ENCODE peak calls at places on chromosomes 6 and 20, in five cellular contexts. One of them, this sample, is unnamed.
A peak's percentile ranks its signal among the peaks of the same experiment; 100 is the strongest.

GRCh38 chr6:68634503-68635411 is at the start of gene ADGRB3:
- DNase-seq in fibroblast of mammary gland: peak; percentile 46
- DNase-seq in activated CD4-positive, alpha-beta T cell treated with anti-CD3 and anti-CD28 coated beads, Interleukin-2, amount 50 U/mL, for 24 hours: no peak
- DNase-seq in HCEC 1CT: peak; percentile 74
- DNase-seq in A172: peak; percentile 27
- DNase-seq in this sample: peak; percentile 83

GRCh38 chr20:54144847-54145246 is 28.9 kb downstream of the CYP24A1 start:
- DNase-seq in fibroblast of mammary gland: no peak
- DNase-seq in activated CD4-positive, alpha-beta T cell treated with anti-CD3 and anti-CD28 coated beads, Interleukin-2, amount 50 U/mL, for 24 hours: no peak
- DNase-seq in HCEC 1CT: no peak
- DNase-seq in A172: no peak
- DNase-seq in this sample: no peak

GRCh38 chr6:43283905-43284304 is 14.2 kb upstream of the SLC22A7 start:
- DNase-seq in fibroblast of mammary gland: no peak
- DNase-seq in activated CD4-positive, alpha-beta T cell treated with anti-CD3 and anti-CD28 coated beads, Interleukin-2, amount 50 U/mL, for 24 hours: no peak
- DNase-seq in HCEC 1CT: no peak
- DNase-seq in A172: no peak
- DNase-seq in this sample: no peak

GRCh38 chr20:50366270-50367103 is 143.7 kb upstream of the PTPN1 start:
- DNase-seq in fibroblast of mammary gland: peak; percentile 70
- DNase-seq in activated CD4-positive, alpha-beta T cell treated with anti-CD3 and anti-CD28 coated beads, Interleukin-2, amount 50 U/mL, for 24 hours: no peak
- DNase-seq in HCEC 1CT: peak; percentile 41
- DNase-seq in A172: peak; percentile 59
- DNase-seq in this sample: peak; percentile 95

GRCh38 chr6:39769012-39769411 is 23.2 kb upstream of the DAAM2 start:
- DNase-seq in fibroblast of mammary gland: no peak
- DNase-seq in activated CD4-positive, alpha-beta T cell treated with anti-CD3 and anti-CD28 coated beads, Interleukin-2, amount 50 U/mL, for 24 hours: no peak
- DNase-seq in HCEC 1CT: no peak
- DNase-seq in A172: no peak
- DNase-seq in this sample: no peak

GRCh38 chr20:51469578-51470520 is 72.7 kb downstream of the NFATC2 start:
- DNase-seq in fibroblast of mammary gland: no peak
- DNase-seq in activated CD4-positive, alpha-beta T cell treated with anti-CD3 and anti-CD28 coated beads, Interleukin-2, amount 50 U/mL, for 24 hours: no peak
- DNase-seq in HCEC 1CT: no peak
- DNase-seq in A172: no peak
- DNase-seq in this sample: no peak

GRCh38 chr6:157563611-157564284 is 182.8 kb downstream of the ZDHHC14 start:
- DNase-seq in fibroblast of mammary gland: no peak
- DNase-seq in activated CD4-positive, alpha-beta T cell treated with anti-CD3 and anti-CD28 coated beads, Interleukin-2, amount 50 U/mL, for 24 hours: no peak
- DNase-seq in HCEC 1CT: no peak
- DNase-seq in A172: no peak
- DNase-seq in this sample: no peak

GRCh38 chr20:47489448-47489872 is 12.2 kb upstream of the NCOA3 start:
- DNase-seq in fibroblast of mammary gland: no peak
- DNase-seq in activated CD4-positive, alpha-beta T cell treated with anti-CD3 and anti-CD28 coated beads, Interleukin-2, amount 50 U/mL, for 24 hours: no peak
- DNase-seq in HCEC 1CT: no peak
- DNase-seq in A172: no peak
- DNase-seq in this sample: no peak

GRCh38 chr6:20404641-20405032 is 3.0 kb downstream of the E2F3 start:
- DNase-seq in fibroblast of mammary gland: peak; percentile 72
- DNase-seq in activated CD4-positive, alpha-beta T cell treated with anti-CD3 and anti-CD28 coated beads, Interleukin-2, amount 50 U/mL, for 24 hours: peak; percentile 29
- DNase-seq in HCEC 1CT: peak; percentile 76
- DNase-seq in A172: peak; percentile 71
- DNase-seq in this sample: peak; percentile 74